ENCODE peak calls at places on chromosomes 11 and 22, in four cellular contexts. Q is lower leg skin; Y is GM20000; L is CD4-positive, alpha-beta T cell. J is an unnamed sample.

GRCh38 chr11:77642228-77642627 is 4.6 kb upstream of the CLNS1A start:
- DNase-seq in L (no peak), Y (no peak), Q (no peak), J (no peak)

GRCh38 chr22:33051960-33052839 is 6.0 kb downstream of the SYN3 start:
- DNase-seq in Y (no peak), L (no peak), Q (no peak), J (no peak)

GRCh38 chr11:102144357-102145342 is 34.4 kb downstream of the YAP1 start:
- DNase-seq in Y (no peak), L (no peak), Q (no peak), J (no peak)

GRCh38 chr11:59550842-59551650 is 39.7 kb downstream of the OR4D9 start:
- DNase-seq in Y (peak; percentile 32), L (peak; percentile 77), Q (peak; percentile 81), J (peak; percentile 67)

GRCh38 chr22:22973336-22973735 is 85.7 kb downstream of the IGLL5 start:
- DNase-seq in Y (no peak), L (no peak), Q (no peak), J (no peak)

GRCh38 chr11:727281-727701 is 20.0 kb upstream of the TALDO1 start:
- DNase-seq in Y (peak; percentile 30), Q (no peak), L (no peak), J (no peak)

GRCh38 chr11:1129666-1130160 is 28.0 kb upstream of the MUC5AC start:
- DNase-seq in Q (no peak), L (no peak), Y (no peak), J (peak; percentile 9)

GRCh38 chr11:111829185-111829968 is 42.0 kb downstream of the ALG9 start:
- DNase-seq in L (no peak), Y (peak; percentile 53), Q (no peak), J (no peak)

GRCh38 chr22:40391417-40391816 is 21.0 kb downstream of the SGSM3 start:
- DNase-seq in Q (no peak), Y (no peak), L (no peak), J (no peak)

GRCh38 chr22:50489363-50490243 is 2.9 kb downstream of the MIOX start:
- DNase-seq in Q (no peak), Y (no peak), L (no peak), J (no peak)

GRCh38 chr11:109972939-109973338 is 120.3 kb upstream of the ZC3H12C start:
- DNase-seq in Q (no peak), Y (no peak), L (no peak), J (no peak)

DNA sequence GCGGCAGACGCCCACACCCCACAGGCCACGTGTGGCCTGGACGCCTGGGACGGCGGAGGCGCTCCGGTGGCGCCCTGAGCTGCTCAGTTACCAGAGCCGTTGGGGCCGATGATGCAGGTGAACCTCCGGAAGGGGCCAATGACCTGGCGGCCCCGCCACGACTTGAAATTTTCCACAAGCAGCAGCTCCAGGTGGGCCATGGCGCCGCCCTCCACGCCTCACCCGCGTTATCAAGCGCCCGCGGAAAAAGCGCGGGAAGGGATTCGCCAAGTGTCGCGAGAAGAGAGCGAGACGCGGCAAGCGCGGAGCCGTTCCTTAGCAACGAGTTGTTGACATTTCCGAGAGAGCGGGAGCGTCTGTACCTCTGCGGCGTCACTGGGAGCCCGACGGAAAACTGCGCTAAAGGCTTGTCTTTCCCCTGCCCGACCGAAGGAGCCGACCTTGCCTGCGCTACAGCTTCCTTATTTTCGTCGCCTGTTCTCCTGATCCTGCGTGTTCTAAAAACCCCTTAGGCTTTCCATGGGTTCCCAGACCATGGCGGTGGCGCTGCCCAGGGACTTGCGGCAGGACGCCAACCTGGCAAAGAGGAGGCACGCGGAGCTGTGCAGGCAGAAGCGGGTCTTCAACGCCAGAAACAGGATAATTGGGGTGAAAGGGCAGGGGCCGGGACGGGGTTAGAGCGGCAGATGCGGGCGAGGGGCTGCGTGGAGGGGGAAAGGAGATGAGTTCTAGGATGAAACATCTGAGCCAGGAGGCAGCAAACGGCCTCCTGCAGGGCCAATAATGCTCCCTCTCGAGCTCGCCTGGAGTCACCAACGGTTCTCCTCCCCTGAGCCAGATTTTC is at the start of the genes RIBC2 and SMC1B:
- DNase-seq in L (peak; percentile 69), Q (peak; percentile 49), Y (peak; percentile 96), J (peak; percentile 47)
- TF ChIP-seq CTCF in L (no peak), Q (no peak), Y (no peak), J (no peak)

GRCh38 chr11:57480409-57481137 is 20.2 kb downstream of the RTN4RL2 start:
- DNase-seq in Q (peak; percentile 33), L (peak; percentile 54), Y (peak; percentile 88), J (peak; percentile 60)
- TF ChIP-seq CTCF in Q (no peak), L (peak; percentile 56), Y (peak; percentile 62), J (peak; percentile 70)

DNA sequence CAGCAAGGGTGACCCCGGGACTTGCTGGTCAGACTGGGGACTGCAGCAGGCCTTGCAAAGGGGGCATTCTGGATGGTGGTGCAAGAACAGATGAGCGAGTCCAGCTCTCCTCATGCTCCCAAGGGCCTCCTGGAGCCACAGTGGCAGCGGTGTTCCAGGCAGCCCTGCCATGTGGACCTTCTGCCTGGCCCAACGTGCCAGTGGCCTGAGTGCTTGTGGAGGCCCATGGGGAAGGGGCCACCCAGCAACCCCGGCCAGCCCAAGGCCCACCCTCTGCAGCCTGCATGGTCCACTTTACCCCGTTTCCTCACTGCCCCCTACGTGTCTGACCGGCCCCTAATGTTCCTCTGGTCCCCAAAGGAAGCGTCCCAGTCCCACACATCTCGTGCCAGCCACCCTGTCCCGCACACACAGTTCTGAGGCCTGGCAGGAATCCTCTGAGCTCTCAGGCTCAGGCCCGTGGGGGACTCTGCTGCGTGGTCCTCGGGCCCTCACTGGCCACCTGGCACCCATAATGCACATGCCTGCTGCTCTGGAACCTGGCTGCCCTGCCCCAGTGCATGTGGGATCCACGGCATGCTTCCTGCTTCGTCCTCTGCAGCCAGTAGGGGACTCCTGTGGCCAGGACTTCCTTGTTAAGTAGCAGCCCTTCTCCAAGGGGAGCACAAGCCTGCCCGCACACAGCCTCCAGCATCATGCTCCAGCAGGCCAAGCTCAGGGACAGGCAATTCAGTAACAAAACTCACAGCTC is 85.5 kb downstream of the DGCR2 start:
- DNase-seq in Q (no peak), L (no peak), Y (no peak), J (no peak)
- TF ChIP-seq CTCF in Q (no peak), L (no peak), Y (no peak), J (no peak)

DNA sequence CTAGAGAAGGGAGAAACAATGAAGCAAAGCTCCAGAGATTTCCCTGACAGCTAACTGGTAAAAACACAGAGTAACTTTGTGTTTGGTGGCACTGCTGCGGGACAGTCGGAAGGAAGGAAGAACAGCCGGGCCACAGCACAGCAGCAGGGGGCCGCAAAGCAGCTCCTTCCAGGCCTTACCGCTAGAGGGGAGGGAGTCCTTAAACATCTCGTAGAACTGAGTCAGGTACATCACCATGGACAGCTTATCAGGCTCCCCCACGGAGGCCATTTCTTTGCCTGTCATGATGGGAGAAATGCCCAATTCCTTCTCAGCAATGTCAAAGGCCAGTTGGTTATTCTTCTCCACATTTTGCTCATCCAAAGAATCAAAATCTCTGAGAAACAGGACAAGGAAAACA is 114.6 kb upstream of the BID start:
- DNase-seq in L (no peak), Y (no peak), Q (no peak), J (no peak)
- TF ChIP-seq CTCF in L (no peak), Y (no peak), Q (no peak), J (peak; percentile 53)

GRCh38 chr11:105232021-105232420 is 92.5 kb upstream of the CARD18 start:
- DNase-seq in Y (no peak), Q (no peak), L (no peak), J (no peak)

DNA sequence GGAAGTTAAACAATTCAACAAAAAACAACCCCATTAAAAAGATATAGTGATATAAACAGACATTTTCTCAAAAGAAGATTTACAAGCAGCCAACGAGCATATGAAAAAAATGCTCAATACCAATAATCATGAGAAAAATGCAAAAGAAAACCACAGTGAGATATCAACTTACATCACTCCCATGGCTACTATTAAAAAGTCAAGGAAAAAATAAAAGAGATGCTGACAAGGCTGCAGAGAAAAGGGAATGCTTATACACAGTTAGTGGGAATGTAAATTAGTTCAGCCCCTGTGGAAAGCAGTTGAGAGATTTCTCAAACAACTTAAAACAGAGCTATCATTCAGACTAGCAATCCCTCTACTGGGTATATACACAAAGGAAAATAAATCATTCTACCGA is 97.1 kb upstream of the CARD18 start:
- DNase-seq in Q (no peak), L (no peak), Y (no peak), J (no peak)
- TF ChIP-seq CTCF in Q (no peak), L (no peak), Y (no peak), J (no peak)

J was measured in progenitor cell of endocrine pancreas.